ENCODE peak calls at places on chromosomes 16 and 17, in six cellular contexts. T, O, F, X, S and B are unnamed samples. For H3K27me3, the result is how much of the 10 kb centered on the place peaks cover.

GRCh38 chr17:13879961-13880466 is 189.3 kb upstream of the COX10 start:
- DNase-seq in T (no peak), O (no peak), F (no peak), X (no peak), S (no peak), B (no peak)

GRCh38 chr17:62739666-62740065 is 68.4 kb downstream of the MARCHF10 start:
- DNase-seq in T (peak), O (no peak), F (no peak), X (no peak), S (no peak), B (no peak)

GRCh38 chr17:45131616-45132301 is 556 bp downstream of the PLCD3 start:
- DNase-seq in T (peak), O (no peak), F (peak), X (peak), S (peak), B (peak)

GRCh38 chr17:82108999-82109480 is 11.0 kb upstream of the FASN start:
- DNase-seq in T (peak), O (no peak), F (no peak), X (no peak), S (no peak), B (no peak)

GRCh38 chr17:31190351-31190750 is 95.6 kb downstream of the NF1 start:
- DNase-seq in T (no peak), O (peak), F (peak), X (peak), S (no peak), B (no peak)

GRCh38 chr17:74249966-74250365 is 24.1 kb upstream of the DNAI2 start:
- DNase-seq in T (no peak), O (no peak), F (no peak), X (no peak), S (no peak), B (no peak)

GRCh38 chr16:87407511-87408112 is 15.5 kb downstream of the MAP1LC3B start:
- DNase-seq in T (no peak), O (no peak), F (no peak), X (no peak), S (no peak), B (no peak)

GRCh38 chr17:31605761-31606160 is 214.3 kb downstream of the RAB11FIP4 start:
- DNase-seq in T (no peak), O (no peak), F (no peak), X (no peak), S (no peak), B (no peak)

GRCh38 chr16:65697061-65697460 is 575.2 kb upstream of the CDH11 start:
- DNase-seq in T (no peak), O (no peak), F (no peak), X (no peak), S (no peak), B (no peak)

GRCh38 chr16:75506567-75506966 is 11.3 kb upstream of the CHST6 start:
- DNase-seq in T (no peak), O (peak), F (no peak), X (peak), S (no peak), B (no peak)

GRCh38 chr17:828761-829160 is 46.6 kb downstream of the MRM3 start:
- DNase-seq in T (no peak), O (no peak), F (no peak), X (peak), S (no peak), B (no peak)

GRCh38 chr17:44222112-44222869 is 2.8 kb upstream of the UBTF start:
- DNase-seq in T (peak), O (peak), F (peak), X (peak), S (peak), B (peak)

GRCh38 chr16:3690991-3691720 is 26.2 kb downstream of the TRAP1 start:
- DNase-seq in T (no peak), O (no peak), F (peak), X (peak), S (no peak), B (no peak)

GRCh38 chr16:70159355-70160348 is 13.9 kb upstream of the CLEC18C start:
- DNase-seq in T (no peak), O (peak), F (no peak), X (no peak), S (no peak), B (no peak)

GRCh38 chr16:72362972-72363371 is 191.0 kb upstream of the PMFBP1 start:
- DNase-seq in T (no peak), O (no peak), F (no peak), X (no peak), S (no peak), B (no peak)

GRCh38 chr17:81923302-81924260 is 4.0 kb downstream of the MAFG start:
- DNase-seq in T (peak), O (peak), F (peak), X (peak), S (no peak), B (no peak)

GRCh38 chr16:85126383-85126730 is 14.1 kb upstream of the CIBAR2 start:
- DNase-seq in T (peak), O (no peak), F (no peak), X (no peak), S (no peak), B (no peak)

GRCh38 chr16:30370444-30371247 is at the start of gene TBC1D10B:
- DNase-seq in T (peak), O (peak), F (peak), X (peak), S (peak), B (peak)

GRCh38 chr17:74920679-74921044 is 2.4 kb downstream of the USH1G start:
- DNase-seq in T (no peak), O (no peak), F (no peak), X (no peak), S (no peak), B (no peak)

GRCh38 chr17:81043725-81044427 is 8.9 kb downstream of the BAIAP2 start:
- DNase-seq in T (peak), O (no peak), F (peak), X (peak), S (no peak), B (no peak)

GRCh38 chr17:32903774-32904673 is 23.9 kb upstream of the TMEM98 start:
- DNase-seq in T (no peak), O (no peak), F (no peak), X (no peak), S (no peak), B (no peak)

GRCh38 chr16:53769185-53769584 is 65.2 kb downstream of the FTO start:
- DNase-seq in T (no peak), O (no peak), F (no peak), X (no peak), S (no peak), B (no peak)

GRCh38 chr17:14460502-14460901 is 159.6 kb downstream of the HS3ST3B1 start:
- DNase-seq in T (no peak), O (no peak), F (no peak), X (no peak), S (no peak), B (no peak)

DNA sequence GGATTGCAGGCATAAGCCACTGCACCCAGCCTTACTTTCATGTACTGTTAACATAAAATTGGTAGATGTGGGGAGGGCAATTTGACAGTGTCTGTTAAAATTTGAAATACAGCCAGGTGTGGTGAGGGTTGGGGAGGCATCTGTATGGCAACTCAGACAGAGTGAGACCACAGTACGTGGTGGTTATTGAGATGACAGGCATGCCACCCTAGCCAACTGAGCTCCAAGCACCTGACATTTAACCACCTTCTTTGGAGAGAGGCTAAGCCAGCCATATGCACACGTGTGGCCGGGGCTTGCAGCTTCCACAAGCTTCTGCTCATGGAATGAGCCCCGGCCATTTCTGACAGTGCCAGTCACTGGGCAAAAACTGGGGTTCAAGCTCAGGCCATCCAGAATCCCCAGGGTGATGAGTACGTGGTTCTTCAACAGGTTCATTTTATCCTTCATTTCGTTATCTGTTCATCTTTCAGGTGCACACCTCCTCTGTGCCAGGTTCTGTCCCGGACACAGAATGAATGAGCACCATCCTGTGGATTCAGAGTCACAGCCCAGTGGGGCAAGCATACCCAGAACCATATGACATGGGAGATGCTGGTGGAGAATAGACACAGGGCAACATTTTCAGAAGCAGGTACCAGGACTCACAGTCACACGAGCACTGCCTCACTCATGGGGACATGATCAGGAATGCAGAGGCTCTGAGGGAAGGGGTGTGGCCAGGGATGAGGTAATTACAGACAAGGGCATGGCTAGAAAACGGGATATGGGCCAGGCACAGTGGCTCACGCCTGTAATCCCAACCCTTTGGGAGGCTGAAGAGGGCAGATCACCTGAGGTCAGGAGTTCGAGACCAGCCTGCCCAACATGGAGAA is 36.2 kb downstream of the C16orf82 start:
- DNase-seq in T (no peak), O (no peak), F (peak), X (no peak), S (no peak), B (no peak)
- H3K23ac ChIP-seq in T (no peak), O (no peak), F (no peak), X (no peak), S (no peak), B (no peak)

GRCh38 chr16:86307518-86307903 is 202.8 kb upstream of the FOXF1 start:
- DNase-seq in T (no peak), O (peak), F (no peak), X (no peak), S (no peak), B (no peak)
- H3K27me3 ChIP-seq in T (under half), O (under half), F (under half), X (under half), S (under half), B (under half)

DNA sequence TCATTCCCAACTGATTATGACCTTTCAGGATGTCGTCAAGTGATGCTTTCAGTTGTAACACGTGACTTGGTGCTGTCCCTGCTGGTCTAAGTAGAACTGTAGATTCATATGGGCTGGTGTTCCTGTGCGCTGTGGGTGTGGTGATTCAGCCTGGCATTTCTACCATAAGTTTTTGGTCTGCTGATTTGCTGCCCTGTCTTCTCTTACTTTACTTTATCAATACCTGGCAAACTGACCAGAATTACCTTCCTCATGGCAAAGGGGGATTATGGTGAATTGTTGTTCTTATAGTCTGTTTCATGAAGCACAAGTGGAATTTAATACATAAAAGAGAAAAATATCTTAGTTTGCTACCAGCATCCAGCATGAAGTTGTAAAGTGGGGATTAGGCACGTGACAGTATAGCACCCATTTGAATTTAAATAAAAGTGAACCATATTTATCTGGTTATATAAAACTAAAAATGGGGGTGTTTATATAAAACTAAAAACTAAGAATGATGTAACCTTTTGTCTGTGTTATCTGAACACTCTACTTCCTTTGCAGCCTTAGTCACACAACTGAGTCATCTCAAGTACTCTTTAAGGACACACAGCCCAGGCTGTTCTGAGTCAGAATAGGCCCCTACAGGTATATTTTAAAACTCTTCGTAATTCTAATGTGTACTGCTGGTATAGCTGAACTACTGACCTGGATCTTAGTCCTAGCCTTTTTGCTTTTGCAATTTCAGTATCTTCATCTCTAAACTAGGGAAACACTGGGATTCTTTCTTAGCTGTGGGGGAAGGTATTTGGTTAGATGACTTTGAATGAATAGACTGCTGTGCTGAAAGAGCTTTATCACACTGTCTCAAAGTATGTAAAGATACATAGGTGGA is 28.3 kb downstream of the TTC19 start:
- DNase-seq in T (no peak), O (peak), F (peak), X (peak), S (no peak), B (no peak)
- H3K27ac ChIP-seq in T (no peak), O (peak), F (no peak), X (peak), S (no peak), B (no peak)

GRCh38 chr16:8590811-8591210 is 500 bp upstream of the TMEM114 start:
- DNase-seq in T (no peak), O (no peak), F (no peak), X (no peak), S (no peak), B (no peak)

GRCh38 chr16:8588703-8589292 is 1.5 kb downstream of the TMEM114 start:
- DNase-seq in T (peak), O (no peak), F (peak), X (no peak), S (peak), B (no peak)

GRCh38 chr16:8589293-8590160 is 784 bp downstream of the TMEM114 start:
- DNase-seq in T (peak), O (no peak), F (no peak), X (no peak), S (peak), B (no peak)

GRCh38 chr16:8591451-8591850 is 1.1 kb upstream of the TMEM114 start:
- DNase-seq in T (no peak), O (no peak), F (no peak), X (no peak), S (no peak), B (no peak)

GRCh38 chr16:8590161-8590688 is at the start of gene TMEM114:
- DNase-seq in T (peak), O (no peak), F (no peak), X (no peak), S (peak), B (no peak)
- H3K23ac ChIP-seq in T (no peak), O (no peak), F (no peak), X (peak), S (no peak), B (peak)

GRCh38 chr17:77803726-77804125 is 154.8 kb upstream of the TNRC6C start:
- DNase-seq in T (no peak), O (no peak), F (no peak), X (no peak), S (no peak), B (no peak)
- H3K27me3 ChIP-seq in T (under half), O (under half), F (under half), X (half or more), S (under half), B (under half)

GRCh38 chr16:68367891-68368601 is 57.2 kb downstream of the PRMT7 start:
- DNase-seq in T (no peak), O (no peak), F (no peak), X (no peak), S (no peak), B (no peak)

GRCh38 chr16:68368602-68368944 is 57.8 kb downstream of the PRMT7 start:
- DNase-seq in T (no peak), O (no peak), F (peak), X (no peak), S (no peak), B (no peak)

GRCh38 chr16:68367034-68367433 is 56.2 kb downstream of the PRMT7 start:
- DNase-seq in T (peak), O (peak), F (peak), X (peak), S (peak), B (peak)

GRCh38 chr16:68366062-68366461 is 55.2 kb downstream of the PRMT7 start:
- DNase-seq in T (no peak), O (no peak), F (no peak), X (no peak), S (no peak), B (no peak)

GRCh38 chr16:68367440-68367839 is 56.6 kb downstream of the PRMT7 start:
- DNase-seq in T (no peak), O (no peak), F (no peak), X (no peak), S (no peak), B (no peak)
- H3K27ac ChIP-seq in T (no peak), O (no peak), F (no peak), X (no peak), S (no peak), B (no peak)

GRCh38 chr16:31697744-31698125 is 170.0 kb downstream of the AHSP start:
- DNase-seq in T (no peak), O (no peak), F (no peak), X (no peak), S (no peak), B (no peak)

GRCh38 chr16:31695667-31696066 is 168.0 kb downstream of the AHSP start:
- DNase-seq in T (no peak), O (no peak), F (no peak), X (no peak), S (no peak), B (no peak)

GRCh38 chr16:31693733-31694132 is 166.0 kb downstream of the AHSP start:
- DNase-seq in T (no peak), O (no peak), F (no peak), X (no peak), S (no peak), B (no peak)

GRCh38 chr16:31696968-31697743 is 169.5 kb downstream of the AHSP start:
- DNase-seq in T (no peak), O (peak), F (peak), X (peak), S (no peak), B (no peak)

GRCh38 chr16:31694461-31694860 is 166.8 kb downstream of the AHSP start:
- DNase-seq in T (no peak), O (no peak), F (no peak), X (no peak), S (no peak), B (no peak)
- H3K23ac ChIP-seq in T (no peak), O (no peak), F (no peak), X (no peak), S (no peak), B (peak)

GRCh38 chr17:34565715-34566114 is 13.7 kb upstream of the TMEM132E start:
- DNase-seq in T (no peak), O (no peak), F (no peak), X (no peak), S (no peak), B (no peak)

GRCh38 chr17:34562387-34562786 is 17.0 kb upstream of the TMEM132E start:
- DNase-seq in T (peak), O (no peak), F (peak), X (no peak), S (no peak), B (no peak)

GRCh38 chr17:34566201-34566600 is 13.2 kb upstream of the TMEM132E start:
- DNase-seq in T (no peak), O (no peak), F (no peak), X (no peak), S (no peak), B (no peak)

GRCh38 chr17:34556951-34557350 is 22.4 kb upstream of the TMEM132E start:
- DNase-seq in T (no peak), O (no peak), F (no peak), X (no peak), S (no peak), B (no peak)

GRCh38 chr17:34561328-34561727 is 18.1 kb upstream of the TMEM132E start:
- DNase-seq in T (no peak), O (no peak), F (no peak), X (no peak), S (no peak), B (no peak)
- H3K27me3 ChIP-seq in T (under half), O (under half), F (under half), X (under half), S (under half), B (under half)

GRCh38 chr16:25063865-25064264 is 47.7 kb upstream of the LCMT1 start:
- DNase-seq in T (no peak), O (peak), F (no peak), X (peak), S (no peak), B (no peak)

GRCh38 chr16:25063102-25063501 is 47.9 kb upstream of the ARHGAP17 start:
- DNase-seq in T (no peak), O (no peak), F (no peak), X (no peak), S (no peak), B (no peak)

GRCh38 chr16:25064967-25065366 is 46.6 kb upstream of the LCMT1 start:
- DNase-seq in T (no peak), O (peak), F (no peak), X (no peak), S (no peak), B (no peak)

GRCh38 chr16:25065899-25066298 is 45.6 kb upstream of the LCMT1 start:
- DNase-seq in T (peak), O (no peak), F (peak), X (no peak), S (peak), B (no peak)

GRCh38 chr16:25060920-25061319 is 45.8 kb upstream of the ARHGAP17 start:
- DNase-seq in T (no peak), O (peak), F (no peak), X (no peak), S (no peak), B (no peak)
- H3K27ac ChIP-seq in T (no peak), O (no peak), F (no peak), X (no peak), S (no peak), B (no peak)